ENCODE peak calls at places on chromosomes 16 and 17, in ten cellular contexts. M is GM06990; L is neural crest cell; X is fibroblast of lung; A is PC-3; K is CD8-positive, alpha-beta T cell; D is A549; B is AG09309; J is fibroblast of the aortic adventitia; O is natural killer cell. C is an unnamed sample.

GRCh38 chr17:2779545-2779944 is 16.7 kb upstream of the RAP1GAP2 start:
- DNase-seq in M (no peak), X (no peak), O (no peak), K (no peak), L (no peak), A (no peak), D (no peak), J (no peak), B (no peak), C (no peak)

GRCh38 chr17:75723201-75723930 is 2.1 kb downstream of the ITGB4 start:
- DNase-seq in A (peak; percentile 87), L (no peak), B (no peak), D (no peak), J (no peak), O (no peak), M (no peak), K (no peak), X (no peak), C (no peak)

GRCh38 chr17:81731271-81731670 is 19.2 kb downstream of the SLC25A10 start:
- DNase-seq in X (no peak), K (no peak), B (peak; percentile 67), M (no peak), J (peak; percentile 59), O (no peak), A (no peak), D (no peak), L (no peak), C (no peak)

GRCh38 chr16:15521390-15521757 is 87.0 kb downstream of the BMERB1 start:
- DNase-seq in K (no peak), J (no peak), D (no peak), O (no peak), M (no peak), L (no peak), A (no peak), B (no peak), X (no peak), C (no peak)

GRCh38 chr17:10702574-10702973 is 5.2 kb downstream of the ADPRM start:
- DNase-seq in O (no peak), D (no peak), X (peak; percentile 74), J (peak; percentile 33), B (no peak), A (no peak), K (no peak), L (no peak), M (no peak), C (no peak)

GRCh38 chr16:81380932-81381331 is 63.7 kb upstream of the CMIP start:
- DNase-seq in M (no peak), A (no peak), D (no peak), J (no peak), L (no peak), B (no peak), O (no peak), K (no peak), X (no peak), C (no peak)

GRCh38 chr16:77993111-77993571 is 29.2 kb upstream of the CLEC3A start:
- DNase-seq in B (peak; percentile 21), M (no peak), J (peak; percentile 77), A (no peak), L (no peak), D (no peak), O (no peak), X (peak; percentile 82), K (no peak), C (no peak)

GRCh38 chr16:89357055-89357454 is 133.3 kb downstream of the ANKRD11 start:
- DNase-seq in B (no peak), J (no peak), L (no peak), O (no peak), M (no peak), D (no peak), K (no peak), X (no peak), A (peak; percentile 17), C (no peak)

GRCh38 chr16:66044616-66045015 is 321.9 kb upstream of the CDH5 start:
- DNase-seq in M (no peak), L (no peak), D (no peak), J (peak; percentile 52), K (no peak), B (no peak), X (no peak), O (no peak), A (no peak), C (no peak)

GRCh38 chr16:49558451-49558850 is 184.8 kb downstream of the C16orf78 start:
- DNase-seq in D (no peak), X (no peak), B (no peak), M (no peak), J (no peak), O (no peak), A (no peak), L (no peak), K (no peak), C (no peak)

GRCh38 chr16:31474173-31474714 is 2.3 kb downstream of the TGFB1I1 start:
- DNase-seq in O (no peak), J (peak; percentile 49), L (no peak), M (no peak), D (peak; percentile 30), X (peak; percentile 90), K (no peak), A (no peak), B (peak; percentile 84), C (no peak)

GRCh38 chr17:81682565-81683207 is 911 bp downstream of the ARL16 start:
- DNase-seq in L (no peak), B (no peak), X (no peak), K (no peak), D (no peak), A (no peak), O (no peak), J (peak; percentile 11), M (no peak), C (no peak)

GRCh38 chr16:67101683-67102082 is 8.1 kb upstream of the PHAF1 start:
- DNase-seq in J (no peak), A (no peak), D (no peak), M (no peak), O (no peak), B (no peak), L (no peak), K (no peak), X (no peak), C (no peak)

GRCh38 chr17:4497101-4497824 is 1.4 kb upstream of the SPNS2 start:
- DNase-seq in A (peak; percentile 79), K (no peak), M (peak; percentile 60), D (no peak), L (no peak), B (no peak), O (no peak), X (no peak), J (no peak), C (no peak)

GRCh38 chr16:84462296-84463210 is 41.9 kb downstream of the MEAK7 start:
- DNase-seq in O (no peak), L (no peak), X (no peak), J (no peak), A (peak; percentile 44), M (no peak), B (no peak), K (no peak), D (no peak), C (no peak)

DNA sequence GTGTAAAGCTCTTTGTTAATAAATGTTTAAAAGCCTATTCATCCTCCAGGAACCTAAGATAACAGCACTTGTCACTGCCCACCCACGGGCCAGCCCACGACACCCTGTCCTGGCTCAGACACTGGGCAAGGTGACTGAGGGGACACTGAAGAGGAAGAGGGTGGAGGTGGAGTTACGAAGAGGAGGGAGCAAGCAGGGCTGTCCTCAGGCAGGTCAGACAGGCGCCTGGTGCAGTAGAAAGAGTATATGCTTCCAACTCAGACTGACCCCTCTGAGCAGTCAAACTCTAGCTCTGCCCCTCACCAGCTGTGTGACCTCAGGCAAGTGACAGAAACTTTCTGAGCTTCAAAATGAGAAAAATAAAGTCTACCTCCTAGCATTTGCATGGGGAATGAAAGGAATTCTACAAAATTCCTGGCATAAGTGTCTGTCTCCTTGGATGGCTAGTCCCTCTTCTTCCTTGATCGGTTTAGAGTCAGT is 22.8 kb downstream of the TEX2 start:
- DNase-seq in D (no peak), K (no peak), B (no peak), L (no peak), J (no peak), O (no peak), M (no peak), A (no peak), X (no peak), C (no peak)
- TF ChIP-seq CTCF in D (no peak), K (no peak), B (peak; percentile 33), L (peak; percentile 35), J (no peak), O (no peak), M (no peak), A (no peak), X (no peak), C (no peak)

GRCh38 chr17:73340093-73340596 is 28.3 kb upstream of the CDC42EP4 start:
- DNase-seq in D (peak; percentile 96), J (peak; percentile 94), M (no peak), L (no peak), A (peak; percentile 96), O (no peak), K (no peak), B (peak; percentile 83), X (peak; percentile 94), C (no peak)
- TF ChIP-seq CTCF in D (peak; percentile 30), J (peak; percentile 59), M (no peak), L (no peak), A (peak; percentile 58), O (no peak), K (no peak), B (peak; percentile 68), X (peak; percentile 46), C (no peak)

DNA sequence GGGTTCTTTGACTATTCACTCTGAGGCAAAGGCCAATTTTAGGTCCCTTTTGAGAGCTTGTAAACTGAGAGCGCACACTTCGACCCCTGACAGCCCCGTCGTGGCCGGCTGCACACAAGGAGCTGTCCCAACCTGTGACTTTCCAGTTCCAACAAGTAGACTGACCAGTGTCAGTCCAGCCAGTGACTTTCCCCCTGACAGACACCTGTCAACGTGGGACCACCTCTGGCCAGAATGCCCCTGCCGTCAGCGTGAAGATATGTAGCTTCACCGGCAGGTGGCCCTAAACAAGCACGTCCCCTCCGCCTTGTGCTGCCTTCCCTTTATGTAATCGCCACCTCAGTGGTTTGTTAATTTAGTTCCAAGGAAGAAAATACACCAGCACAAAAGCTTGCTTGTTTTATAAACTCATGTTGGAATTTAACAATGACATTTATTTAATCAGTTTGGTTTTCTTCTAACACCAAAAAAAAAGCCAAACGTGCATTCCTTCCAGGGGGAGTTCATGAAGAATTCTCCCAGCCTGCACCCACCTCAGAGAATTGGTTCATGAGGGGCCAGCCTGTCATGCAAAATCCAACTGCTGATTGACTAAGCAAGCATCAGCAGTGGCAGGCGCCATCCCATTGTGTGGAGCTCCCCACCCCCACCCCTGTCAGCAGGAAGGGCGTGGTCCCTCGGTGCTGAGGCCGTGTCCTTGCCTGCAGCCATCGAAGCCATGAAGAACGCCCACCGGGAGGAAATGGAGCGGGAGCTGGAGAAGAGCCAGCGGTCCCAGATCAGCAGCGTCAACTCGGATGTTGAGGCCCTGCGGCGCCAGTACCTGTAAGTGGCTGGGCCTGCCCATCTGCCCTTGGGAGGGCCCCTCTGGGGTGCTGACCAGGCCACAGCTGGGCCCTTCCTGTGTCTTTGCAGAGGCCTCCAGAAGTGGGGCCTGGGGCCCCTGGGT is 33.9 kb downstream of the PLD6 start:
- DNase-seq in J (no peak), B (no peak), X (no peak), K (no peak), O (no peak), A (no peak), D (no peak), M (no peak), L (no peak), C (no peak)
- TF ChIP-seq CTCF in J (no peak), B (no peak), X (no peak), K (no peak), O (no peak), A (no peak), D (no peak), M (no peak), L (no peak), C (no peak)

GRCh38 chr16:51524555-51525373 is 373.7 kb upstream of the SALL1 start:
- DNase-seq in B (peak; percentile 38), J (peak; percentile 59), A (no peak), L (no peak), K (no peak), O (no peak), D (peak; percentile 59), X (peak; percentile 79), M (no peak), C (no peak)
- TF ChIP-seq CTCF in B (peak; percentile 24), J (peak; percentile 10), A (no peak), L (no peak), K (no peak), O (no peak), D (peak; percentile 26), X (no peak), M (no peak), C (no peak)

C was measured in GM13976.